ENCODE peak calls at places on chromosomes 12 and 14, in four cellular contexts. B, T, G and Q are unnamed samples.

GRCh38 chr14:79136437-79137430 is 966.6 kb downstream of the NRXN3 start:
- DNase-seq in B (no peak), T (no peak), G (no peak), Q (no peak)

GRCh38 chr12:128276542-128276941 is 9.6 kb downstream of the TMEM132C start:
- DNase-seq in B (no peak), T (no peak), G (peak), Q (no peak)

GRCh38 chr12:12503384-12504078 is 59.1 kb downstream of the DUSP16 start:
- DNase-seq in B (no peak), T (no peak), G (no peak), Q (no peak)

GRCh38 chr14:22850944-22851790 is 14.8 kb downstream of the MMP14 start:
- DNase-seq in B (no peak), T (peak), G (peak), Q (no peak)

GRCh38 chr12:88510841-88511240 is 69.4 kb downstream of the KITLG start:
- DNase-seq in B (no peak), T (no peak), G (no peak), Q (no peak)

GRCh38 chr12:92784795-92785562 is 82.2 kb downstream of the PLEKHG7 start:
- DNase-seq in B (peak), T (no peak), G (no peak), Q (peak)

GRCh38 chr12:66200110-66200509 is 11.1 kb downstream of the IRAK3 start:
- DNase-seq in B (no peak), T (no peak), G (no peak), Q (no peak)

GRCh38 chr12:109487181-109488050 is 10.0 kb downstream of the UBE3B start:
- DNase-seq in B (no peak), T (no peak), G (no peak), Q (no peak)

GRCh38 chr12:122349078-122349477 is 73.4 kb downstream of the CLIP1 start:
- DNase-seq in B (no peak), T (no peak), G (no peak), Q (no peak)

GRCh38 chr14:56143025-56143424 is 24.8 kb downstream of the PELI2 start:
- DNase-seq in B (no peak), T (no peak), G (no peak), Q (no peak)

GRCh38 chr14:58738189-58738836 is 100.6 kb downstream of the DACT1 start:
- DNase-seq in B (no peak), T (no peak), G (no peak), Q (no peak)

GRCh38 chr12:82627799-82628198 is 58.9 kb upstream of the TMTC2 start:
- DNase-seq in B (no peak), T (no peak), G (no peak), Q (no peak)

GRCh38 chr12:107891967-107892366 is 117.5 kb downstream of the ASCL4 start:
- DNase-seq in B (no peak), T (no peak), G (no peak), Q (no peak)

GRCh38 chr14:102829106-102829505 is 51.9 kb downstream of the TRAF3 start:
- DNase-seq in B (no peak), T (no peak), G (no peak), Q (no peak)

GRCh38 chr14:32021341-32021740 is 55.8 kb upstream of the ARHGAP5 start:
- DNase-seq in B (no peak), T (no peak), G (no peak), Q (no peak)

GRCh38 chr14:33307691-33308369 is 369.2 kb downstream of the NPAS3 start:
- DNase-seq in B (no peak), T (no peak), G (no peak), Q (no peak)

GRCh38 chr12:46131729-46132128 is 137.1 kb downstream of the SLC38A1 start:
- DNase-seq in B (no peak), T (no peak), G (no peak), Q (no peak)

GRCh38 chr14:34119107-34119858 is 168.4 kb upstream of the EGLN3 start:
- DNase-seq in B (no peak), T (no peak), G (no peak), Q (no peak)

GRCh38 chr14:52906141-52906601 is 44.7 kb downstream of the FERMT2 start:
- DNase-seq in B (no peak), T (no peak), G (no peak), Q (no peak)

GRCh38 chr14:20343855-20344205 is 395 bp downstream of the PARP2 start:
- DNase-seq in B (no peak), T (no peak), G (no peak), Q (no peak)

GRCh38 chr12:66048843-66049537 is 81.6 kb downstream of the LLPH start:
- DNase-seq in B (no peak), T (no peak), G (no peak), Q (no peak)

GRCh38 chr12:71438670-71439361 is 782 bp upstream of the LGR5 start:
- DNase-seq in B (no peak), T (no peak), G (no peak), Q (no peak)

GRCh38 chr12:65940744-65941143 is 116.5 kb downstream of the HMGA2 start:
- DNase-seq in B (no peak), T (no peak), G (no peak), Q (no peak)

GRCh38 chr12:15966426-15966825 is 55.3 kb downstream of the DERA start:
- DNase-seq in B (no peak), T (no peak), G (no peak), Q (no peak)

GRCh38 chr12:120007272-120007671 is 18.2 kb downstream of the BICDL1 start:
- DNase-seq in B (no peak), T (no peak), G (no peak), Q (peak)

GRCh38 chr14:94355191-94355794 is 32.2 kb upstream of the SERPINA6 start:
- DNase-seq in B (no peak), T (peak), G (peak), Q (no peak)

GRCh38 chr12:51636986-51637385 is 46.0 kb downstream of the SCN8A start:
- DNase-seq in B (no peak), T (no peak), G (no peak), Q (no peak)

GRCh38 chr14:55170526-55170925 is 20.9 kb downstream of the DLGAP5 start:
- DNase-seq in B (no peak), T (no peak), G (no peak), Q (no peak)

GRCh38 chr14:20386276-20386855 is 26.9 kb downstream of the TEP1 start:
- DNase-seq in B (no peak), T (no peak), G (no peak), Q (no peak)

GRCh38 chr12:47741340-47741703 is 16.0 kb upstream of the ENDOU start:
- DNase-seq in B (no peak), T (peak), G (peak), Q (peak)

GRCh38 chr12:92299344-92299743 is 153.7 kb upstream of the BTG1 start:
- DNase-seq in B (no peak), T (no peak), G (no peak), Q (no peak)

GRCh38 chr12:33575346-33575745 is 135.7 kb upstream of the SYT10 start:
- DNase-seq in B (no peak), T (no peak), G (no peak), Q (no peak)

GRCh38 chr12:103929051-103929908 is 930 bp upstream of the HSP90B1 start:
- DNase-seq in B (peak), T (peak), G (peak), Q (peak)

GRCh38 chr12:65811968-65812700 is 12.1 kb upstream of the HMGA2 start:
- DNase-seq in B (no peak), T (no peak), G (no peak), Q (no peak)

GRCh38 chr14:64730681-64731080 is 26.5 kb downstream of the PLEKHG3 start:
- DNase-seq in B (no peak), T (peak), G (peak), Q (no peak)

GRCh38 chr12:39638840-39639239 is 19.2 kb upstream of the ABCD2 start:
- DNase-seq in B (no peak), T (no peak), G (no peak), Q (no peak)

GRCh38 chr12:52270541-52271070 is 3.8 kb upstream of the KRT86 start:
- DNase-seq in B (no peak), T (no peak), G (no peak), Q (no peak)